ENCODE peak calls at places on chromosomes 16 and 17, in four cellular contexts. S is Right ventricle myocardium superior; H is pulmonary artery endothelial cell; V is naive thymus-derived CD8-positive, alpha-beta T cell. O is an unnamed sample.
A peak's percentile ranks its signal among the peaks of the same experiment; 100 is the strongest.

GRCh38 chr17:48241770-48242497 is 134.4 kb downstream of the SNX11 start:
- DNase-seq in H (no peak), S (no peak), V (no peak), O (no peak)

GRCh38 chr16:85248269-85248668 is 136.0 kb upstream of the CIBAR2 start:
- DNase-seq in S (no peak), V (no peak), H (no peak), O (no peak)

GRCh38 chr16:31090540-31090939 is 1.8 kb upstream of the PRSS53 start:
- DNase-seq in V (no peak), H (no peak), S (no peak), O (no peak)

GRCh38 chr17:15436399-15437369 is 30.7 kb downstream of the CDRT4 start:
- DNase-seq in V (no peak), H (no peak), S (peak; percentile 84), O (no peak)

GRCh38 chr17:45791935-45792334 is 7.8 kb downstream of the CRHR1 start:
- DNase-seq in V (no peak), S (no peak), H (no peak), O (no peak)

GRCh38 chr17:43171761-43172487 is 910 bp downstream of the NBR1 start:
- DNase-seq in V (no peak), S (no peak), H (peak; percentile 71), O (peak; percentile 43)

GRCh38 chr17:44502598-44503079 is 567 bp downstream of the GPATCH8 start:
- DNase-seq in V (no peak), S (no peak), H (no peak), O (no peak)

GRCh38 chr16:22813946-22814325 is at the start of gene HS3ST2:
- DNase-seq in V (no peak), H (no peak), S (peak; percentile 52), O (no peak)

GRCh38 chr16:88784074-88784855 is 755 bp downstream of the PIEZO1 start:
- DNase-seq in H (no peak), S (peak; percentile 84), V (peak; percentile 38), O (no peak)

GRCh38 chr16:69014811-69015210 is 90.6 kb upstream of the HAS3 start:
- DNase-seq in S (no peak), H (no peak), V (no peak), O (no peak)

GRCh38 chr16:49014300-49015188 is 267.1 kb downstream of the CBLN1 start:
- DNase-seq in S (no peak), V (no peak), H (no peak), O (no peak)

GRCh38 chr16:11585460-11586374 is 1.0 kb downstream of the LITAF start:
- DNase-seq in V (peak; percentile 26), S (no peak), H (no peak), O (no peak)

GRCh38 chr17:35189291-35189690 is 4.9 kb downstream of the SLC35G3 start:
- DNase-seq in V (no peak), H (no peak), S (no peak), O (no peak)

GRCh38 chr17:7208027-7208571 is 11.5 kb downstream of the DLG4 start:
- DNase-seq in V (no peak), H (no peak), S (no peak), O (no peak)

GRCh38 chr16:5036228-5037156 is 2.8 kb upstream of the NAGPA start:
- DNase-seq in S (peak; percentile 14), V (no peak), H (no peak), O (no peak)

GRCh38 chr17:5329784-5330557 is 47.9 kb downstream of the RABEP1 start:
- DNase-seq in S (no peak), H (no peak), V (no peak), O (no peak)

GRCh38 chr16:24721830-24722238 is 7.6 kb upstream of the TNRC6A start:
- DNase-seq in H (no peak), S (no peak), V (no peak), O (no peak)

GRCh38 chr16:88468289-88469129 is 15.4 kb downstream of the ZFPM1 start:
- DNase-seq in H (no peak), S (no peak), V (no peak), O (no peak)

GRCh38 chr16:90050969-90051368 is 26.2 kb downstream of the PRDM7 start:
- DNase-seq in H (no peak), V (no peak), S (no peak), O (no peak)

GRCh38 chr17:80069886-80070177 is 31.5 kb upstream of the GAA start:
- DNase-seq in H (no peak), S (peak; percentile 60), V (no peak), O (no peak)

GRCh38 chr17:20273741-20274500 is 193.4 kb downstream of the LGALS9B start:
- DNase-seq in S (no peak), H (no peak), V (no peak), O (no peak)

GRCh38 chr17:20174588-20175265 is 165.6 kb downstream of the SPECC1 start:
- DNase-seq in V (no peak), H (no peak), S (no peak), O (no peak)

GRCh38 chr16:69830534-69831211 is 68.5 kb downstream of the WWP2 start:
- DNase-seq in H (no peak), S (no peak), V (no peak), O (no peak)

GRCh38 chr16:66324785-66325184 is 41.7 kb upstream of the CDH5 start:
- DNase-seq in H (no peak), V (no peak), S (no peak), O (no peak)

GRCh38 chr16:89193021-89193575 is 7.2 kb downstream of the SLC22A31 start:
- DNase-seq in V (no peak), S (peak; percentile 60), H (peak; percentile 52), O (no peak)

GRCh38 chr17:18226284-18226945 is 980 bp downstream of the LLGL1 start:
- DNase-seq in S (no peak), H (no peak), V (peak; percentile 10), O (no peak)

GRCh38 chr16:78098087-78098486 is 1.4 kb upstream of the WWOX start:
- DNase-seq in S (no peak), H (no peak), V (no peak), O (no peak)

O was measured in brain pericyte.